ENCODE peak calls at places on chromosomes 5 and 9, in nine cellular contexts. D, Q, B, M, G, C, N, K and U are unnamed samples.

GRCh38 chr5:74272831-74273545 is 367.5 kb downstream of the ENC1 start:
- DNase-seq in Q (no peak), B (no peak), D (no peak), M (no peak), C (no peak), N (no peak), G (no peak), K (no peak), U (no peak)

GRCh38 chr5:149550267-149550582 is 1.0 kb downstream of the CSNK1A1 start:
- DNase-seq in K (no peak), Q (no peak), D (no peak), C (no peak), N (no peak), G (peak; percentile 66), B (no peak), M (peak; percentile 40), U (no peak)

GRCh38 chr9:136703231-136703870 is 9.0 kb upstream of the DIPK1B start:
- DNase-seq in G (no peak), K (no peak), M (no peak), D (no peak), C (no peak), N (no peak), Q (no peak), B (no peak), U (no peak)

GRCh38 chr9:90813011-90813410 is 11.4 kb downstream of the SYK start:
- DNase-seq in N (no peak), B (no peak), D (no peak), Q (no peak), C (no peak), M (no peak), G (no peak), K (no peak), U (no peak)

GRCh38 chr5:65329266-65329665 is 152.5 kb downstream of the ADAMTS6 start:
- DNase-seq in D (no peak), G (no peak), C (peak; percentile 3), N (no peak), K (no peak), Q (no peak), M (no peak), B (no peak), U (no peak)

GRCh38 chr9:129495422-129496186 is 125.3 kb downstream of the C9orf50 start:
- DNase-seq in B (peak; percentile 97), G (peak; percentile 92), Q (peak; percentile 76), M (peak; percentile 82), D (peak; percentile 95), N (peak; percentile 83), C (peak; percentile 80), K (peak; percentile 98), U (peak; percentile 87)

GRCh38 chr5:138482645-138483044 is 17.4 kb downstream of the EGR1 start:
- DNase-seq in M (no peak), B (no peak), G (no peak), D (no peak), N (no peak), Q (no peak), K (no peak), C (no peak), U (no peak)

GRCh38 chr9:6779417-6780241 is 21.9 kb downstream of the KDM4C start:
- DNase-seq in K (no peak), G (no peak), B (no peak), N (no peak), C (no peak), M (no peak), D (peak; percentile 79), Q (no peak), U (no peak)

GRCh38 chr5:179772355-179772754 is 21.4 kb upstream of the LTC4S start:
- DNase-seq in M (no peak), D (no peak), G (no peak), B (no peak), K (no peak), N (no peak), C (no peak), Q (no peak), U (no peak)

GRCh38 chr5:38369692-38370091 is 111.3 kb downstream of the EGFLAM start:
- DNase-seq in M (no peak), C (no peak), D (no peak), N (no peak), G (no peak), Q (no peak), B (no peak), K (no peak), U (no peak)

GRCh38 chr5:35246928-35247644 is 16.8 kb upstream of the PRLR start:
- DNase-seq in B (no peak), N (no peak), C (peak; percentile 76), G (peak; percentile 38), Q (no peak), D (no peak), M (no peak), K (peak; percentile 77), U (no peak)

GRCh38 chr9:86644315-86645034 is 290.3 kb upstream of the TUT7 start:
- DNase-seq in M (no peak), G (no peak), D (no peak), C (no peak), B (no peak), Q (no peak), N (no peak), K (no peak), U (no peak)

GRCh38 chr9:22548625-22549024 is 102.0 kb downstream of the DMRTA1 start:
- DNase-seq in Q (no peak), B (no peak), G (no peak), M (no peak), N (no peak), D (no peak), K (no peak), C (no peak), U (no peak)

GRCh38 chr5:308672-309271 is 12.7 kb upstream of the AHRR start:
- DNase-seq in Q (no peak), G (peak; percentile 69), N (no peak), D (no peak), K (no peak), C (no peak), B (peak; percentile 51), M (no peak), U (no peak)

GRCh38 chr9:34085581-34086500 is 37.2 kb upstream of the UBAP2 start:
- DNase-seq in D (no peak), G (no peak), K (no peak), C (no peak), B (no peak), M (no peak), N (no peak), Q (no peak), U (no peak)

GRCh38 chr9:20835364-20836286 is 151.6 kb downstream of the FOCAD start:
- DNase-seq in M (no peak), C (no peak), Q (no peak), K (no peak), G (peak; percentile 14), B (no peak), N (no peak), D (no peak), U (no peak)

GRCh38 chr9:12441509-12441908 is 251.7 kb upstream of the TYRP1 start:
- DNase-seq in K (no peak), C (no peak), Q (no peak), M (no peak), N (no peak), D (no peak), G (no peak), B (no peak), U (no peak)